ENCODE peak calls at places on chromosome 19, in nine cellular contexts. V, A, S, Q, N, P, I, K and O are unnamed samples.
A peak's percentile ranks its signal among the peaks of the same experiment; 100 is the strongest.

GRCh38 chr19:4506449-4507149 is 11.7 kb downstream of the PLIN4 start:
- ATAC-seq in V (no peak), A (peak; percentile 53), S (no peak), Q (no peak), N (no peak), P (no peak), I (no peak), K (no peak), O (no peak)

GRCh38 chr19:50415661-50416033 is 3.1 kb upstream of the SPIB start:
- ATAC-seq in V (peak; percentile 71), A (no peak), S (peak; percentile 41), Q (no peak), N (peak; percentile 55), P (peak; percentile 54), I (no peak), K (peak; percentile 21), O (peak; percentile 16)

GRCh38 chr19:41415154-41415571 is 12.0 kb downstream of the B3GNT8 start:
- ATAC-seq in V (no peak), A (no peak), S (no peak), Q (no peak), N (peak; percentile 44), P (peak; percentile 67), I (peak; percentile 77), K (no peak), O (no peak)

GRCh38 chr19:23981863-23982262 is 67.2 kb downstream of the ZNF726 start:
- ATAC-seq in V (no peak), A (no peak), S (no peak), Q (no peak), N (no peak), P (no peak), I (no peak), K (no peak), O (no peak)

GRCh38 chr19:3012522-3013260 is 16.4 kb downstream of the TLE2 start:
- ATAC-seq in V (no peak), A (no peak), S (no peak), Q (no peak), N (no peak), P (no peak), I (no peak), K (no peak), O (no peak)

GRCh38 chr19:38081547-38082255 is 142.3 kb downstream of the DPF1 start:
- ATAC-seq in V (no peak), A (no peak), S (no peak), Q (no peak), N (peak; percentile 20), P (no peak), I (no peak), K (peak; percentile 46), O (no peak)

GRCh38 chr19:16372065-16372915 is 47.7 kb downstream of the KLF2 start:
- ATAC-seq in V (no peak), A (no peak), S (no peak), Q (no peak), N (no peak), P (no peak), I (no peak), K (no peak), O (no peak)

GRCh38 chr19:45613926-45614725 is 12.1 kb upstream of the GPR4 start:
- ATAC-seq in V (peak; percentile 73), A (peak; percentile 93), S (peak; percentile 71), Q (no peak), N (peak; percentile 89), P (peak; percentile 72), I (no peak), K (no peak), O (peak; percentile 52)

GRCh38 chr19:30692517-30692870 is 320.3 kb downstream of the ZNF536 start:
- ATAC-seq in V (no peak), A (no peak), S (no peak), Q (no peak), N (no peak), P (no peak), I (peak; percentile 48), K (no peak), O (peak; percentile 39)

GRCh38 chr19:39319892-39320168 is 833 bp downstream of the LRFN1 start:
- ATAC-seq in V (no peak), A (no peak), S (no peak), Q (no peak), N (no peak), P (no peak), I (no peak), K (no peak), O (no peak)

GRCh38 chr19:44891016-44891882 is at the start of gene TOMM40:
- ATAC-seq in V (no peak), A (no peak), S (no peak), Q (no peak), N (peak; percentile 90), P (no peak), I (no peak), K (no peak), O (no peak)

GRCh38 chr19:43960411-43960810 is 9.4 kb downstream of the ZNF221 start:
- ATAC-seq in V (no peak), A (no peak), S (no peak), Q (no peak), N (no peak), P (no peak), I (no peak), K (no peak), O (no peak)

GRCh38 chr19:5112175-5112574 is 143.3 kb downstream of the KDM4B start:
- ATAC-seq in V (no peak), A (no peak), S (no peak), Q (no peak), N (no peak), P (no peak), I (no peak), K (no peak), O (no peak)

GRCh38 chr19:35142531-35143230 is 374 bp upstream of the FXYD7 start:
- ATAC-seq in V (peak; percentile 60), A (no peak), S (peak; percentile 40), Q (peak; percentile 27), N (peak; percentile 4), P (peak; percentile 27), I (no peak), K (no peak), O (no peak)

GRCh38 chr19:3670258-3670795 is 29.9 kb downstream of the PIP5K1C start:
- ATAC-seq in V (no peak), A (no peak), S (no peak), Q (no peak), N (no peak), P (peak; percentile 29), I (peak; percentile 85), K (peak; percentile 79), O (peak; percentile 85)

GRCh38 chr19:33441277-33441699 is 67.8 kb downstream of the CEBPG start:
- ATAC-seq in V (peak; percentile 76), A (no peak), S (peak; percentile 31), Q (no peak), N (no peak), P (no peak), I (no peak), K (no peak), O (no peak)

GRCh38 chr19:55526216-55527196 is 10.4 kb downstream of the SBK2 start:
- ATAC-seq in V (no peak), A (peak; percentile 79), S (no peak), Q (peak; percentile 74), N (peak; percentile 65), P (peak; percentile 81), I (peak; percentile 74), K (peak; percentile 73), O (peak; percentile 31)

GRCh38 chr19:46413262-46414031 is at the start of gene CCDC8:
- ATAC-seq in V (no peak), A (peak; percentile 89), S (no peak), Q (no peak), N (peak; percentile 59), P (peak; percentile 88), I (peak; percentile 76), K (peak; percentile 96), O (peak; percentile 84)

GRCh38 chr19:54552913-54553310 is 20.7 kb upstream of the LILRA2 start:
- ATAC-seq in V (no peak), A (no peak), S (no peak), Q (no peak), N (no peak), P (no peak), I (no peak), K (no peak), O (no peak)